ENCODE peak calls at places on chromosome 6, in ten cellular contexts. One of them, this sample, is unnamed. For H3K4me1 and H3K36me3, the result is how much of the 10 kb centered on the place peaks cover.

GRCh38 chr6:153024401-153025017 is 22.0 kb upstream of the MTRF1L start:
- DNase-seq in lower lobe of right lung: no peak
- DNase-seq in MM.1S: peak
- DNase-seq in pancreas: peak
- DNase-seq in adrenal gland: peak
- DNase-seq in ovary: peak
- DNase-seq in right lobe of liver: peak
- DNase-seq in heart left ventricle: peak
- DNase-seq in GM23338: peak
- DNase-seq in psoas muscle: no peak
- DNase-seq in this sample: no peak

GRCh38 chr6:28383235-28384142 is 16.1 kb downstream of the ZSCAN12 start:
- DNase-seq in right lobe of liver: peak
- DNase-seq in GM23338: peak
- DNase-seq in adrenal gland: peak
- DNase-seq in psoas muscle: peak
- DNase-seq in ovary: peak
- DNase-seq in lower lobe of right lung: peak
- DNase-seq in heart left ventricle: peak
- DNase-seq in pancreas: peak
- DNase-seq in MM.1S: peak
- DNase-seq in this sample: peak

GRCh38 chr6:136173519-136174507 is 76.3 kb downstream of the MTFR2 start:
- DNase-seq in right lobe of liver: no peak
- DNase-seq in GM23338: no peak
- DNase-seq in lower lobe of right lung: no peak
- DNase-seq in heart left ventricle: peak
- DNase-seq in MM.1S: no peak
- DNase-seq in psoas muscle: no peak
- DNase-seq in pancreas: peak
- DNase-seq in ovary: peak
- DNase-seq in adrenal gland: peak
- DNase-seq in this sample: no peak

GRCh38 chr6:152720964-152721363 is 23.3 kb downstream of the MYCT1 start:
- DNase-seq in pancreas: no peak
- DNase-seq in right lobe of liver: no peak
- DNase-seq in heart left ventricle: no peak
- DNase-seq in lower lobe of right lung: no peak
- DNase-seq in ovary: no peak
- DNase-seq in MM.1S: no peak
- DNase-seq in adrenal gland: no peak
- DNase-seq in psoas muscle: no peak
- DNase-seq in GM23338: no peak
- DNase-seq in this sample: no peak

GRCh38 chr6:40778918-40779317 is 191.8 kb upstream of the LRFN2 start:
- DNase-seq in ovary: no peak
- DNase-seq in right lobe of liver: no peak
- DNase-seq in lower lobe of right lung: no peak
- DNase-seq in adrenal gland: no peak
- DNase-seq in pancreas: peak
- DNase-seq in heart left ventricle: no peak
- DNase-seq in MM.1S: no peak
- DNase-seq in psoas muscle: no peak
- DNase-seq in GM23338: no peak
- DNase-seq in this sample: no peak

GRCh38 chr6:11615214-11615602 is 77.7 kb downstream of the TMEM170B start:
- DNase-seq in ovary: no peak
- DNase-seq in MM.1S: no peak
- DNase-seq in heart left ventricle: no peak
- DNase-seq in pancreas: no peak
- DNase-seq in psoas muscle: no peak
- DNase-seq in GM23338: no peak
- DNase-seq in lower lobe of right lung: no peak
- DNase-seq in right lobe of liver: no peak
- DNase-seq in adrenal gland: no peak
- DNase-seq in this sample: no peak

GRCh38 chr6:143336446-143337152 is 113.9 kb downstream of the ADAT2 start:
- DNase-seq in right lobe of liver: no peak
- DNase-seq in lower lobe of right lung: no peak
- DNase-seq in GM23338: peak
- DNase-seq in heart left ventricle: no peak
- DNase-seq in MM.1S: no peak
- DNase-seq in pancreas: no peak
- DNase-seq in ovary: no peak
- DNase-seq in psoas muscle: no peak
- DNase-seq in adrenal gland: no peak
- DNase-seq in this sample: no peak

GRCh38 chr6:28988536-28989415 is 16.3 kb downstream of the ZNF311 start:
- DNase-seq in GM23338: peak
- DNase-seq in right lobe of liver: peak
- DNase-seq in MM.1S: no peak
- DNase-seq in psoas muscle: peak
- DNase-seq in heart left ventricle: peak
- DNase-seq in ovary: peak
- DNase-seq in lower lobe of right lung: peak
- DNase-seq in adrenal gland: peak
- DNase-seq in pancreas: no peak
- DNase-seq in this sample: peak

GRCh38 chr6:24855389-24856245 is 56.9 kb upstream of the ARMH2 start:
- DNase-seq in MM.1S: peak
- DNase-seq in ovary: peak
- DNase-seq in psoas muscle: peak
- DNase-seq in pancreas: peak
- DNase-seq in GM23338: peak
- DNase-seq in lower lobe of right lung: peak
- DNase-seq in adrenal gland: peak
- DNase-seq in heart left ventricle: peak
- DNase-seq in right lobe of liver: no peak
- DNase-seq in this sample: peak

GRCh38 chr6:72553531-72554202 is 68.2 kb upstream of the KCNQ5 start:
- DNase-seq in pancreas: no peak
- DNase-seq in GM23338: peak
- DNase-seq in MM.1S: no peak
- DNase-seq in adrenal gland: no peak
- DNase-seq in ovary: no peak
- DNase-seq in heart left ventricle: no peak
- DNase-seq in lower lobe of right lung: no peak
- DNase-seq in right lobe of liver: no peak
- DNase-seq in psoas muscle: no peak
- DNase-seq in this sample: no peak

GRCh38 chr6:38404355-38404754 is 235.4 kb downstream of the BTBD9 start:
- DNase-seq in psoas muscle: no peak
- DNase-seq in right lobe of liver: peak
- DNase-seq in adrenal gland: no peak
- DNase-seq in MM.1S: no peak
- DNase-seq in ovary: no peak
- DNase-seq in lower lobe of right lung: no peak
- DNase-seq in heart left ventricle: no peak
- DNase-seq in GM23338: no peak
- DNase-seq in pancreas: no peak
- DNase-seq in this sample: no peak

GRCh38 chr6:84696181-84696580 is 68.2 kb downstream of the TBX18 start:
- DNase-seq in heart left ventricle: no peak
- DNase-seq in pancreas: no peak
- DNase-seq in adrenal gland: no peak
- DNase-seq in right lobe of liver: no peak
- DNase-seq in lower lobe of right lung: no peak
- DNase-seq in psoas muscle: no peak
- DNase-seq in MM.1S: no peak
- DNase-seq in GM23338: no peak
- DNase-seq in ovary: no peak
- DNase-seq in this sample: no peak

GRCh38 chr6:111844376-111844775 is 28.9 kb downstream of the FYN start:
- DNase-seq in adrenal gland: no peak
- DNase-seq in MM.1S: peak
- DNase-seq in heart left ventricle: no peak
- DNase-seq in pancreas: no peak
- DNase-seq in ovary: no peak
- DNase-seq in GM23338: no peak
- DNase-seq in right lobe of liver: no peak
- DNase-seq in psoas muscle: no peak
- DNase-seq in lower lobe of right lung: no peak
- DNase-seq in this sample: no peak

GRCh38 chr6:50850223-50850751 is 31.6 kb downstream of the TFAP2B start:
- DNase-seq in MM.1S: no peak
- DNase-seq in GM23338: peak
- DNase-seq in ovary: no peak
- DNase-seq in pancreas: peak
- DNase-seq in lower lobe of right lung: no peak
- DNase-seq in right lobe of liver: no peak
- DNase-seq in psoas muscle: no peak
- DNase-seq in adrenal gland: peak
- DNase-seq in heart left ventricle: no peak
- DNase-seq in this sample: no peak

GRCh38 chr6:129835691-129836090 is 25.4 kb downstream of the TMEM244 start:
- DNase-seq in heart left ventricle: no peak
- DNase-seq in right lobe of liver: no peak
- DNase-seq in GM23338: no peak
- DNase-seq in ovary: no peak
- DNase-seq in psoas muscle: no peak
- DNase-seq in pancreas: no peak
- DNase-seq in lower lobe of right lung: no peak
- DNase-seq in MM.1S: no peak
- DNase-seq in adrenal gland: no peak
- DNase-seq in this sample: no peak

DNA sequence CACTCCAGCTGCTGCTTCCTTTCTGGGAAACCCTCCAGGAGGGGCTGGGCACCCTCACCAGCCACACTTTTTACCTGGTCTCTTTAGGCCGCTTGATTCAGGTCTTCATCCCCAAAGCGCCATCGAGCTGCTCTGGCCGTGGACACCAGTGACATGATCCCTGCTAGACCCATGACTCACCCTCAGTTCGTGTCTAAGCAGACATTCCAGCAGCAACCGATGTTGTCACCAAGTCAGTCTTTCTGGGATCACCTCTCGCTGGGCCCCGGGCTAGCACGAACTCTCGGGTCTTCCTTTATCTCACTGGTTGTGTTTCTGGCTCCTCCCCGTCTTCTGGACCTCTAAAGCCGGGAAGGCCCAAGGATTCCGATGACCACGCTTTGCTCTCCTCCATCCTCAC is 43.0 kb upstream of the GPR31 start:
- DNase-seq in right lobe of liver: no peak
- DNase-seq in lower lobe of right lung: no peak
- DNase-seq in adrenal gland: no peak
- DNase-seq in pancreas: no peak
- DNase-seq in heart left ventricle: no peak
- DNase-seq in GM23338: no peak
- DNase-seq in MM.1S: no peak
- DNase-seq in psoas muscle: no peak
- DNase-seq in ovary: no peak
- DNase-seq in this sample: no peak
- H3K4me3 ChIP-seq in right lobe of liver: no peak
- H3K4me3 ChIP-seq in lower lobe of right lung: no peak
- H3K4me3 ChIP-seq in adrenal gland: no peak
- H3K4me3 ChIP-seq in pancreas: no peak
- H3K4me3 ChIP-seq in heart left ventricle: no peak
- H3K4me3 ChIP-seq in GM23338: no peak
- H3K4me3 ChIP-seq in MM.1S: no peak
- H3K4me3 ChIP-seq in psoas muscle: no peak
- H3K4me3 ChIP-seq in ovary: no peak
- H3K4me3 ChIP-seq in this sample: no peak

GRCh38 chr6:47200536-47201334 is 109.0 kb downstream of the TNFRSF21 start:
- DNase-seq in lower lobe of right lung: no peak
- DNase-seq in adrenal gland: no peak
- DNase-seq in psoas muscle: no peak
- DNase-seq in pancreas: no peak
- DNase-seq in heart left ventricle: no peak
- DNase-seq in MM.1S: no peak
- DNase-seq in right lobe of liver: no peak
- DNase-seq in ovary: no peak
- DNase-seq in GM23338: no peak
- DNase-seq in this sample: no peak
- H3K4me1 ChIP-seq in lower lobe of right lung: under half
- H3K4me1 ChIP-seq in adrenal gland: under half
- H3K4me1 ChIP-seq in psoas muscle: under half
- H3K4me1 ChIP-seq in pancreas: under half
- H3K4me1 ChIP-seq in heart left ventricle: under half
- H3K4me1 ChIP-seq in MM.1S: under half
- H3K4me1 ChIP-seq in right lobe of liver: under half
- H3K4me1 ChIP-seq in ovary: under half
- H3K4me1 ChIP-seq in GM23338: under half
- H3K4me1 ChIP-seq in this sample: under half

GRCh38 chr6:117706504-117706903 is 31.2 kb downstream of the NUS1 start:
- DNase-seq in right lobe of liver: no peak
- DNase-seq in ovary: no peak
- DNase-seq in MM.1S: no peak
- DNase-seq in pancreas: no peak
- DNase-seq in GM23338: no peak
- DNase-seq in lower lobe of right lung: no peak
- DNase-seq in adrenal gland: no peak
- DNase-seq in heart left ventricle: no peak
- DNase-seq in psoas muscle: no peak
- DNase-seq in this sample: no peak
- H3K36me3 ChIP-seq in right lobe of liver: under half
- H3K36me3 ChIP-seq in ovary: under half
- H3K36me3 ChIP-seq in MM.1S: under half
- H3K36me3 ChIP-seq in pancreas: under half
- H3K36me3 ChIP-seq in GM23338: under half
- H3K36me3 ChIP-seq in lower lobe of right lung: under half
- H3K36me3 ChIP-seq in adrenal gland: under half
- H3K36me3 ChIP-seq in heart left ventricle: under half
- H3K36me3 ChIP-seq in psoas muscle: half or more
- H3K36me3 ChIP-seq in this sample: under half

GRCh38 chr6:151448623-151449022 is 3.3 kb downstream of the RMND1 start:
- DNase-seq in lower lobe of right lung: no peak
- DNase-seq in right lobe of liver: no peak
- DNase-seq in MM.1S: no peak
- DNase-seq in psoas muscle: no peak
- DNase-seq in heart left ventricle: no peak
- DNase-seq in adrenal gland: no peak
- DNase-seq in pancreas: no peak
- DNase-seq in ovary: no peak
- DNase-seq in GM23338: peak
- DNase-seq in this sample: no peak

GRCh38 chr6:151452750-151453427 is 963 bp upstream of the RMND1 start:
- DNase-seq in right lobe of liver: peak
- DNase-seq in pancreas: peak
- DNase-seq in heart left ventricle: peak
- DNase-seq in ovary: peak
- DNase-seq in GM23338: no peak
- DNase-seq in psoas muscle: peak
- DNase-seq in lower lobe of right lung: no peak
- DNase-seq in adrenal gland: peak
- DNase-seq in MM.1S: peak
- DNase-seq in this sample: peak

GRCh38 chr6:151451950-151452749 is at the start of gene RMND1:
- DNase-seq in GM23338: peak
- DNase-seq in right lobe of liver: peak
- DNase-seq in heart left ventricle: peak
- DNase-seq in lower lobe of right lung: peak
- DNase-seq in pancreas: peak
- DNase-seq in ovary: peak
- DNase-seq in psoas muscle: peak
- DNase-seq in adrenal gland: peak
- DNase-seq in MM.1S: peak
- DNase-seq in this sample: peak

GRCh38 chr6:151447237-151447636 is 4.7 kb downstream of the RMND1 start:
- DNase-seq in right lobe of liver: no peak
- DNase-seq in psoas muscle: no peak
- DNase-seq in GM23338: no peak
- DNase-seq in heart left ventricle: no peak
- DNase-seq in MM.1S: no peak
- DNase-seq in lower lobe of right lung: no peak
- DNase-seq in adrenal gland: no peak
- DNase-seq in ovary: no peak
- DNase-seq in pancreas: no peak
- DNase-seq in this sample: no peak

GRCh38 chr6:151451417-151451949 is 443 bp downstream of the RMND1 start:
- DNase-seq in psoas muscle: no peak
- DNase-seq in ovary: no peak
- DNase-seq in adrenal gland: no peak
- DNase-seq in right lobe of liver: no peak
- DNase-seq in pancreas: no peak
- DNase-seq in GM23338: no peak
- DNase-seq in lower lobe of right lung: no peak
- DNase-seq in MM.1S: no peak
- DNase-seq in heart left ventricle: no peak
- DNase-seq in this sample: no peak
- H3K4me3 ChIP-seq in psoas muscle: peak
- H3K4me3 ChIP-seq in ovary: peak
- H3K4me3 ChIP-seq in adrenal gland: peak
- H3K4me3 ChIP-seq in right lobe of liver: peak
- H3K4me3 ChIP-seq in pancreas: peak
- H3K4me3 ChIP-seq in GM23338: peak
- H3K4me3 ChIP-seq in lower lobe of right lung: peak
- H3K4me3 ChIP-seq in MM.1S: peak
- H3K4me3 ChIP-seq in heart left ventricle: peak
- H3K4me3 ChIP-seq in this sample: peak

This sample was measured in mucosa of descending colon.